ENCODE peak calls at places on chromosomes 2 and 18, in eight cellular contexts. One of them, this sample, is unnamed.
A peak's percentile ranks its signal among the peaks of the same experiment; 100 is the strongest.

GRCh38 chr2:238127165-238128060 is 11.1 kb upstream of the KLHL30 start:
- DNase-seq in mucosa of descending colon: peak; percentile 34
- DNase-seq in HFFc6: peak; percentile 33
- DNase-seq in RWPE1: no peak
- DNase-seq in brain microvascular endothelial cell: peak; percentile 51
- DNase-seq in body of pancreas: no peak
- DNase-seq in H9: no peak
- DNase-seq in transverse colon: no peak
- DNase-seq in this sample: peak; percentile 20

GRCh38 chr18:50401888-50402287 is 27.0 kb downstream of the SKA1 start:
- DNase-seq in H9: peak; percentile 83
- DNase-seq in HFFc6: no peak
- DNase-seq in RWPE1: peak; percentile 12
- DNase-seq in body of pancreas: peak; percentile 97
- DNase-seq in mucosa of descending colon: peak; percentile 80
- DNase-seq in transverse colon: peak; percentile 64
- DNase-seq in brain microvascular endothelial cell: no peak
- DNase-seq in this sample: peak; percentile 34

GRCh38 chr2:109531896-109532727 is 81.7 kb downstream of the SEPTIN10 start:
- DNase-seq in brain microvascular endothelial cell: no peak
- DNase-seq in mucosa of descending colon: no peak
- DNase-seq in HFFc6: no peak
- DNase-seq in transverse colon: no peak
- DNase-seq in body of pancreas: no peak
- DNase-seq in H9: no peak
- DNase-seq in RWPE1: no peak
- DNase-seq in this sample: no peak

GRCh38 chr2:197125000-197125399 is 185.6 kb downstream of the ANKRD44 start:
- DNase-seq in body of pancreas: no peak
- DNase-seq in H9: no peak
- DNase-seq in RWPE1: no peak
- DNase-seq in transverse colon: no peak
- DNase-seq in mucosa of descending colon: no peak
- DNase-seq in HFFc6: peak; percentile 54
- DNase-seq in brain microvascular endothelial cell: peak; percentile 44
- DNase-seq in this sample: no peak

GRCh38 chr2:239903803-239904202 is 121.3 kb downstream of the NDUFA10 start:
- DNase-seq in mucosa of descending colon: no peak
- DNase-seq in RWPE1: no peak
- DNase-seq in body of pancreas: no peak
- DNase-seq in HFFc6: no peak
- DNase-seq in transverse colon: no peak
- DNase-seq in brain microvascular endothelial cell: no peak
- DNase-seq in H9: peak; percentile 15
- DNase-seq in this sample: no peak

GRCh38 chr2:183868153-183868552 is 730.2 kb upstream of the ZNF804A start:
- DNase-seq in HFFc6: no peak
- DNase-seq in RWPE1: no peak
- DNase-seq in mucosa of descending colon: no peak
- DNase-seq in brain microvascular endothelial cell: peak; percentile 68
- DNase-seq in transverse colon: no peak
- DNase-seq in H9: no peak
- DNase-seq in body of pancreas: no peak
- DNase-seq in this sample: no peak

GRCh38 chr2:37085731-37086147 is 1.4 kb downstream of the GPATCH11 start:
- DNase-seq in RWPE1: no peak
- DNase-seq in H9: no peak
- DNase-seq in brain microvascular endothelial cell: peak; percentile 60
- DNase-seq in transverse colon: no peak
- DNase-seq in mucosa of descending colon: no peak
- DNase-seq in HFFc6: peak; percentile 94
- DNase-seq in body of pancreas: no peak
- DNase-seq in this sample: no peak

GRCh38 chr2:72887032-72887835 is at the start of gene SPR:
- DNase-seq in mucosa of descending colon: peak; percentile 92
- DNase-seq in brain microvascular endothelial cell: peak; percentile 48
- DNase-seq in transverse colon: peak; percentile 85
- DNase-seq in RWPE1: peak; percentile 68
- DNase-seq in H9: peak; percentile 71
- DNase-seq in body of pancreas: peak; percentile 91
- DNase-seq in HFFc6: peak; percentile 46
- DNase-seq in this sample: peak; percentile 74

GRCh38 chr2:49255325-49256023 is 101.2 kb upstream of the FSHR start:
- DNase-seq in HFFc6: no peak
- DNase-seq in RWPE1: no peak
- DNase-seq in brain microvascular endothelial cell: no peak
- DNase-seq in body of pancreas: no peak
- DNase-seq in H9: no peak
- DNase-seq in mucosa of descending colon: no peak
- DNase-seq in transverse colon: no peak
- DNase-seq in this sample: no peak

GRCh38 chr2:28252308-28252707 is 140.3 kb upstream of the FOSL2 start:
- DNase-seq in mucosa of descending colon: no peak
- DNase-seq in H9: no peak
- DNase-seq in RWPE1: no peak
- DNase-seq in brain microvascular endothelial cell: no peak
- DNase-seq in transverse colon: no peak
- DNase-seq in body of pancreas: no peak
- DNase-seq in HFFc6: no peak
- DNase-seq in this sample: no peak

DNA sequence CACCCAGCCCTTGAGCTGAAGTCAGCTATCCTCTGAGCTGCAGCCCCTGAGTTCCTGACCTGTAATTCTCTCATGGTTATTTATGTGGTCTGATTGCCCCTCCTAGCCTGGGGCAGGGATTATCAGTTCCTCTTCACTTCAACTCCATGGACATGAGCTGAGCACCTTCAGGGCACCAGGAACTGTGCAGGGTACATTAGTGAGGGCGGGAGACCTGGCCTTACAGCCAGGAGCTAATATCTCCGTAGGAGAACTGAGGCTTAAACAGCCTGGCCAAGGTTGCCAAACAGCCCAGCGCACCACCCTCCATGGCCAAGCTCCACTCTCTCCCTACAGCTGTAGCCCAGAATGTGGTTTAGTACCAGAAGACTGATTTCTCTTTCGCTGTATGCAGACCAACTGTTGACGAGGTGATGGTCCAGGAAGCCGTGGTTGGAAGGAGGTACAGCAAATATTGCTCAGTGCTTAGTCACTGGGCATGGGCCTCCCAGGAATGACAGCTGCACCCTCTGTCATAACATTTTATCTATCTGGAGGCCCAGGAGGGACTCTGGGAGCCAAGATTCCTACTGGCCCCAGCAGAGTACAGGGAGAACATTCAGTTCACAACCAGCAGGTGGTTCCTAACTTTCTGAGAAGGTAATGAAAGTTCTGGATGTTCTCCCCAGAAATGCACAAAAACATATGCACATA is 228.7 kb upstream of the SIX2 start:
- DNase-seq in mucosa of descending colon: no peak
- DNase-seq in RWPE1: peak; percentile 91
- DNase-seq in HFFc6: peak; percentile 81
- DNase-seq in body of pancreas: no peak
- DNase-seq in brain microvascular endothelial cell: peak; percentile 98
- DNase-seq in transverse colon: no peak
- DNase-seq in H9: no peak
- DNase-seq in this sample: no peak
- TF ChIP-seq CTCF in mucosa of descending colon: no peak
- TF ChIP-seq CTCF in RWPE1: no peak
- TF ChIP-seq CTCF in HFFc6: peak; percentile 68
- TF ChIP-seq CTCF in body of pancreas: no peak
- TF ChIP-seq CTCF in brain microvascular endothelial cell: peak; percentile 67
- TF ChIP-seq CTCF in transverse colon: no peak
- TF ChIP-seq CTCF in H9: no peak
- TF ChIP-seq CTCF in this sample: no peak

DNA sequence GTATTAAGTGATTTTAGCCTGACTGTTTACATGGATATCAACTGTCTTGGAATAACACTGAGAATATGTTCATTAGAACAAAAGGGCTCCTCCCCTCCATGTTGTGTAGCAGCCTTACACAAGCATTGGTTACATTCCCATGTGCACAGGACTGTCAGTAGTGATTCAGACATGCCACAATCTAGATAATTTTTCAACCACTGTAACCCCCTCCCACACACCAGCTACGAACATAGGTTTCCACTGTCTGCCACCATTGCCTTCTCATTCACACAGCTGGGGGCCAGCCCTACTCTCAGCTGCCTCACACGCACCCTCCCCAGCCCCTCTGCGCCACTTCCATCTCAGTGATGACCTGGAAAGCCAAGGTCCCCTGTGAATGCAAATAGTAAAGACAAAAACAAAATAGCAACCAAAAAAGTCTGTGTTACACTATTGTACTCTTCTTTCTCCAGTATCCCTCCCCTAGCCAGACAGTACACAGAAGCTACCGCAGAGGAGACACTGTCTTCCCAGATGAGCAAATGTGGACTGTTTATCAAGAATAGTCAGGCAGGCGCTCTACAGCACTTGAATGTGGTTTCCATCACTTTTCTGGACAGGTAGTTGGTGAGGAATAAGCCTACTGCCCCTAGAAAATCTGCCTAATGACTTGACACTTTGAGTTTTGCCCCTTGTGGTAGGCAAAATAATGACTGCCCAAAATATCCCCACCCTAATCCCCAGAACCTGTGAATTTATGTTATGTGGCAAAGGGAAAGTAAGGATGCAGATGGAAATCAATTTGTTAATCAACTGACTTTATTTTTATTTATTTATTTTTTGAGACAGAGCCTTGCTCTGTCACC is 27.9 kb upstream of the TYMS start:
- DNase-seq in RWPE1: no peak
- DNase-seq in brain microvascular endothelial cell: peak; percentile 16
- DNase-seq in mucosa of descending colon: no peak
- DNase-seq in transverse colon: no peak
- DNase-seq in HFFc6: no peak
- DNase-seq in H9: no peak
- DNase-seq in body of pancreas: no peak
- DNase-seq in this sample: no peak
- TF ChIP-seq CTCF in RWPE1: no peak
- TF ChIP-seq CTCF in brain microvascular endothelial cell: peak; percentile 22
- TF ChIP-seq CTCF in mucosa of descending colon: no peak
- TF ChIP-seq CTCF in transverse colon: no peak
- TF ChIP-seq CTCF in HFFc6: peak; percentile 59
- TF ChIP-seq CTCF in H9: peak; percentile 54
- TF ChIP-seq CTCF in body of pancreas: no peak
- TF ChIP-seq CTCF in this sample: peak; percentile 60

DNA sequence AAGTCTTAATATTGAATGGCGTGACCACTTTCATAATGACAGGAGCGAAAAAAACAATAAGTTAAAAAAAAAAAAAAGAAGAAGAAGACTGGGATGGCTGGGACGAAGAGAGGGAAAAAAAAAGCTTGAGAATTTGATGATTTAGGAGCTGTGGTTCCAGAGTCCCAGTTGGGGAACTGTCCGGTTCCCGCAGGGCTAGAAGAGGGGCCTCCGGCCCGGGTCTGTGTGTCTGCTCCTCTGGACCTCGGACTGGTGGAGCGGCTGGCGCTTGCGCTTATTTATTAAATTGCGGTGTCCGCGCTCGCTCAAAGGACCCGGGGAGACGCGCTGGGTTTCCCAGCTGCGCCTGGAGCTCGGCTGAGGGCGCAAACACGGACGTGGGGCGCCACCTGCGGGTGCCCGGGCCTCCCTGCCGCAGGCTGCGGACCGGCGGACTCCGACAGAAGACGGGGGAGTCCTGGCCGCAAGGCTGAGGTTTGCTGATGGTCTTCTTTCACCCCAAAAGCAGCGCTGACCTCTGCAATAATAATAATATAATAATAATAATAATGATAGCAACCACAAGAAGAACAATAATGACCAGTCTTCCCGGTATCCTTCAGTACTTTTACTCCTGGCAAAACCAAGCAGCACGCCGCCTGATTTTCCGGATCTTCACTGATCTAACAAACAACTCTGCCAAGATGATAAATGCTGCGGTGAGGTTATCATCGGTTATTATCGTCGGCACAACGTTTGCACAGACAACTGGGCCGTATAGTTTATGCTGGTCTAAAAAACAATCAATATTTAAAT is at the start of gene CBLN2:
- DNase-seq in H9: peak; percentile 80
- DNase-seq in body of pancreas: peak; percentile 57
- DNase-seq in transverse colon: peak; percentile 26
- DNase-seq in brain microvascular endothelial cell: peak; percentile 23
- DNase-seq in HFFc6: peak; percentile 18
- DNase-seq in mucosa of descending colon: peak; percentile 51
- DNase-seq in RWPE1: peak; percentile 63
- DNase-seq in this sample: peak; percentile 93
- TF ChIP-seq CTCF in H9: peak; percentile 92
- TF ChIP-seq CTCF in body of pancreas: peak; percentile 61
- TF ChIP-seq CTCF in transverse colon: peak; percentile 51
- TF ChIP-seq CTCF in brain microvascular endothelial cell: peak; percentile 76
- TF ChIP-seq CTCF in HFFc6: peak; percentile 75
- TF ChIP-seq CTCF in mucosa of descending colon: no peak
- TF ChIP-seq CTCF in RWPE1: peak; percentile 80
- TF ChIP-seq CTCF in this sample: peak; percentile 69

GRCh38 chr2:196066794-196067382 is 1.7 kb downstream of the DNAH7 start:
- DNase-seq in transverse colon: no peak
- DNase-seq in body of pancreas: no peak
- DNase-seq in mucosa of descending colon: no peak
- DNase-seq in brain microvascular endothelial cell: no peak
- DNase-seq in HFFc6: peak; percentile 40
- DNase-seq in H9: no peak
- DNase-seq in RWPE1: peak; percentile 47
- DNase-seq in this sample: no peak
- TF ChIP-seq CTCF in transverse colon: peak; percentile 64
- TF ChIP-seq CTCF in body of pancreas: peak; percentile 60
- TF ChIP-seq CTCF in mucosa of descending colon: peak; percentile 38
- TF ChIP-seq CTCF in brain microvascular endothelial cell: peak; percentile 50
- TF ChIP-seq CTCF in HFFc6: peak; percentile 86
- TF ChIP-seq CTCF in H9: peak; percentile 86
- TF ChIP-seq CTCF in RWPE1: peak; percentile 79
- TF ChIP-seq CTCF in this sample: peak; percentile 71